ENCODE peak calls at places on chromosomes 16 and 17, in five cellular contexts. V, H, N, Y and Z are unnamed samples.

GRCh38 chr17:59846391-59847165 is 46.2 kb downstream of the TUBD1 start:
- DNase-seq in V (peak), H (no peak), N (peak), Y (peak), Z (peak)

GRCh38 chr16:57258226-57258909 is 13.3 kb downstream of the ARL2BP start:
- DNase-seq in V (no peak), H (no peak), N (no peak), Y (no peak), Z (no peak)

GRCh38 chr16:4902038-4902437 is 34.9 kb downstream of the PPL start:
- DNase-seq in V (no peak), H (no peak), N (no peak), Y (no peak), Z (no peak)

GRCh38 chr17:79923974-79924638 is 84.9 kb upstream of the CBX4 start:
- DNase-seq in V (no peak), H (peak), N (peak), Y (peak), Z (no peak)

GRCh38 chr16:69123894-69124293 is 8.5 kb downstream of the CHTF8 start:
- DNase-seq in V (no peak), H (peak), N (peak), Y (peak), Z (peak)

GRCh38 chr17:19250421-19251141 is 13.4 kb downstream of the EPN2 start:
- DNase-seq in V (no peak), H (no peak), N (no peak), Y (no peak), Z (no peak)

GRCh38 chr17:12815642-12816141 is 26.4 kb downstream of the ARHGAP44 start:
- DNase-seq in V (no peak), H (no peak), N (no peak), Y (no peak), Z (no peak)

GRCh38 chr17:47989700-47990099 is 18.8 kb downstream of the CDK5RAP3 start:
- DNase-seq in V (no peak), H (no peak), N (no peak), Y (no peak), Z (no peak)

GRCh38 chr16:68434654-68435210 is 13.6 kb downstream of the SMPD3 start:
- DNase-seq in V (no peak), H (no peak), N (peak), Y (no peak), Z (no peak)

GRCh38 chr17:75371339-75371738 is 34.1 kb downstream of the GRB2 start:
- DNase-seq in V (no peak), H (no peak), N (no peak), Y (no peak), Z (no peak)

GRCh38 chr17:62405451-62405850 is 18.2 kb upstream of the METTL2A start:
- DNase-seq in V (no peak), H (no peak), N (no peak), Y (no peak), Z (no peak)

GRCh38 chr17:44266402-44267164 is 1.4 kb downstream of the SLC4A1 start:
- DNase-seq in V (no peak), H (no peak), N (no peak), Y (no peak), Z (no peak)

GRCh38 chr17:50052822-50053653 is 2.9 kb upstream of the ITGA3 start:
- DNase-seq in V (no peak), H (no peak), N (peak), Y (no peak), Z (no peak)

GRCh38 chr17:49525831-49526741 is 31.0 kb downstream of the NGFR start:
- DNase-seq in V (no peak), H (no peak), N (no peak), Y (no peak), Z (no peak)

GRCh38 chr17:58520843-58521430 is 6.5 kb upstream of the MTMR4 start:
- DNase-seq in V (no peak), H (no peak), N (no peak), Y (peak), Z (no peak)

GRCh38 chr17:83057397-83057761 is 22.0 kb upstream of the METRNL start:
- DNase-seq in V (no peak), H (no peak), N (peak), Y (no peak), Z (no peak)

GRCh38 chr17:35046740-35047283 is 16.7 kb downstream of the RFFL start:
- DNase-seq in V (no peak), H (peak), N (no peak), Y (no peak), Z (peak)

GRCh38 chr17:48483471-48484131 is 47.2 kb downstream of the HOXB1 start:
- DNase-seq in V (no peak), H (no peak), N (no peak), Y (peak), Z (peak)

GRCh38 chr16:69320731-69321073 is 9.6 kb downstream of the VPS4A start:
- DNase-seq in V (no peak), H (no peak), N (no peak), Y (no peak), Z (no peak)

GRCh38 chr17:53058031-53058430 is 764.7 kb upstream of the KIF2B start:
- DNase-seq in V (no peak), H (no peak), N (no peak), Y (no peak), Z (peak)

GRCh38 chr17:43125133-43125966 is at the start of gene BRCA1:
- DNase-seq in V (peak), H (peak), N (peak), Y (peak), Z (peak)

GRCh38 chr17:27247071-27247957 is 46.6 kb upstream of the WSB1 start:
- DNase-seq in V (peak), H (no peak), N (peak), Y (no peak), Z (no peak)

GRCh38 chr17:3809135-3809534 is 8.1 kb upstream of the ITGAE start:
- DNase-seq in V (no peak), H (no peak), N (no peak), Y (no peak), Z (no peak)

GRCh38 chr16:76118344-76118743 is 158.9 kb upstream of the CNTNAP4 start:
- DNase-seq in V (no peak), H (no peak), N (no peak), Y (no peak), Z (no peak)

GRCh38 chr17:11779906-11780305 is 181.6 kb downstream of the DNAH9 start:
- DNase-seq in V (no peak), H (no peak), N (no peak), Y (no peak), Z (no peak)

GRCh38 chr16:89958068-89958467 is 9.5 kb downstream of the DEF8 start:
- DNase-seq in V (peak), H (no peak), N (no peak), Y (peak), Z (no peak)

GRCh38 chr17:57289613-57290012 is 33.3 kb downstream of the MSI2 start:
- DNase-seq in V (no peak), H (no peak), N (no peak), Y (no peak), Z (no peak)

GRCh38 chr16:54355251-54355650 is 68.7 kb upstream of the IRX3 start:
- DNase-seq in V (no peak), H (no peak), N (no peak), Y (no peak), Z (peak)

GRCh38 chr17:57174591-57174990 is 81.7 kb upstream of the MSI2 start:
- DNase-seq in V (no peak), H (no peak), N (no peak), Y (no peak), Z (no peak)

GRCh38 chr17:43917016-43917347 is 9.6 kb upstream of the MPP2 start:
- DNase-seq in V (no peak), H (no peak), N (no peak), Y (no peak), Z (no peak)

GRCh38 chr16:74568961-74569631 is 37.8 kb downstream of the GLG1 start:
- DNase-seq in V (no peak), H (no peak), N (no peak), Y (no peak), Z (no peak)

GRCh38 chr17:222172-222571 is 40.7 kb upstream of the DOC2B start:
- DNase-seq in V (no peak), H (no peak), N (no peak), Y (no peak), Z (no peak)

GRCh38 chr17:54891176-54891821 is 9.4 kb upstream of the TOM1L1 start:
- DNase-seq in V (no peak), H (no peak), N (no peak), Y (peak), Z (peak)

GRCh38 chr16:59210955-59211541 is 476.9 kb upstream of the GOT2 start:
- DNase-seq in V (no peak), H (no peak), N (no peak), Y (peak), Z (peak)

GRCh38 chr16:61900482-61900881 is 135.8 kb downstream of the CDH8 start:
- DNase-seq in V (no peak), H (no peak), N (no peak), Y (no peak), Z (no peak)

GRCh38 chr17:47711366-47712099 is 17.6 kb downstream of the TBKBP1 start:
- DNase-seq in V (no peak), H (no peak), N (no peak), Y (no peak), Z (no peak)

GRCh38 chr16:81830845-81831600 is 51.9 kb downstream of the PLCG2 start:
- DNase-seq in V (no peak), H (no peak), N (no peak), Y (no peak), Z (no peak)
- H3K4me3 ChIP-seq in V (no peak), H (no peak), N (no peak), Y (no peak), Z (no peak)

GRCh38 chr16:77955127-77955526 is 67.2 kb upstream of the CLEC3A start:
- DNase-seq in V (no peak), H (no peak), N (no peak), Y (peak), Z (no peak)
- TF ChIP-seq CTCF in V (no peak), H (no peak), N (no peak), Y (peak), Z (no peak)

GRCh38 chr17:77318491-77319210 is 177.9 kb downstream of the SEC14L1 start:
- DNase-seq in V (no peak), H (no peak), N (no peak), Y (no peak), Z (no peak)
- H3K4me3 ChIP-seq in V (no peak), H (no peak), N (peak), Y (no peak), Z (no peak)

DNA sequence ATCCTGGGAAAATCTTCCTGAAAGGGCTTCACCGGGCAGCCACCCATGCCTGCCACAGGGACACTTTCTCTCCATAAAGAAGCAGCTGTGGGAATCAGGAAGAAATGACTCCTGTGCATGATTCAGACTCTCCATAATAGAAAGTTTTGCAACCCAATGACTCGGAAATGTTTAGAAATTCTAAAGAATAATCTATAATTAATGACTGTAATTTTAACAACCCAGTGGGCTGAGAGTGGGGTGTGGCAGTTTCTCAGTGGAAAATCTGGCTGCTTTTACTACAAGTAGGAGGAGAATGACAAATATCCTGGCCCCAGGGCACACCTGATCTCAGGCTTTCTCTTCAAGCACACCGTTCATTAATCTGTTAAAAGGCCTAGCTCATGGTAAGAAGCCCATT is 25.7 kb downstream of the IRF8 start:
- DNase-seq in V (no peak), H (no peak), N (no peak), Y (no peak), Z (no peak)
- TF ChIP-seq CTCF in V (no peak), H (no peak), N (no peak), Y (no peak), Z (no peak)

GRCh38 chr17:30334421-30334820 is 564 bp upstream of the TMIGD1 start:
- DNase-seq in V (no peak), H (no peak), N (no peak), Y (no peak), Z (no peak)

GRCh38 chr17:30326816-30327215 is 7.0 kb downstream of the TMIGD1 start:
- DNase-seq in V (no peak), H (no peak), N (no peak), Y (no peak), Z (no peak)

GRCh38 chr17:30333503-30334240 is at the start of gene TMIGD1:
- DNase-seq in V (no peak), H (no peak), N (no peak), Y (no peak), Z (no peak)

GRCh38 chr17:30336369-30337171 is 2.7 kb upstream of the TMIGD1 start:
- DNase-seq in V (peak), H (peak), N (peak), Y (peak), Z (no peak)

GRCh38 chr17:30332057-30332542 is 1.8 kb downstream of the TMIGD1 start:
- DNase-seq in V (no peak), H (peak), N (no peak), Y (no peak), Z (peak)
- H3K4me3 ChIP-seq in V (no peak), H (no peak), N (no peak), Y (no peak), Z (no peak)

GRCh38 chr17:76432712-76433336 is 20.1 kb downstream of the UBE2O start:
- DNase-seq in V (no peak), H (no peak), N (no peak), Y (peak), Z (no peak)
- TF ChIP-seq CTCF in V (no peak), H (peak), N (peak), Y (peak), Z (peak)

GRCh38 chr16:66382171-66382965 is 15.9 kb downstream of the CDH5 start:
- DNase-seq in V (no peak), H (no peak), N (no peak), Y (no peak), Z (peak)
- H3K4me3 ChIP-seq in V (no peak), H (no peak), N (no peak), Y (no peak), Z (no peak)